ENCODE peak calls at places on chromosomes 7 and 10, in five cellular contexts. X, Q, B, J and O are unnamed samples.

GRCh38 chr7:16923019-16923418 is 41.2 kb upstream of the AGR3 start:
- DNase-seq in B (no peak), Q (no peak), X (no peak), J (no peak), O (no peak)

GRCh38 chr10:98467506-98468318 is 21.0 kb upstream of the HPS1 start:
- DNase-seq in B (peak; percentile 69), Q (peak; percentile 77), J (peak; percentile 86), X (peak; percentile 43), O (peak; percentile 48)

GRCh38 chr7:149874644-149875028 is 867 bp downstream of the ATP6V0E2 start:
- DNase-seq in X (no peak), J (no peak), Q (no peak), B (no peak), O (no peak)

GRCh38 chr10:132428486-132428885 is 31.5 kb downstream of the PWWP2B start:
- DNase-seq in J (no peak), Q (no peak), X (no peak), B (no peak), O (no peak)

GRCh38 chr10:74738052-74738451 is 88.3 kb upstream of the KAT6B start:
- DNase-seq in X (no peak), B (no peak), Q (no peak), J (peak; percentile 6), O (no peak)

GRCh38 chr10:29649561-29650551 is 15.1 kb upstream of the SVIL start:
- DNase-seq in B (no peak), Q (no peak), X (no peak), J (peak; percentile 72), O (no peak)

GRCh38 chr10:12547301-12547771 is 198.0 kb downstream of the CAMK1D start:
- DNase-seq in J (no peak), Q (no peak), X (no peak), B (no peak), O (no peak)

GRCh38 chr10:60417898-60418297 is 28.2 kb upstream of the ANK3 start:
- DNase-seq in B (no peak), J (no peak), Q (no peak), X (no peak), O (no peak)

GRCh38 chr10:6300106-6300783 is 97.5 kb downstream of the PFKFB3 start:
- DNase-seq in J (peak; percentile 16), X (no peak), B (peak; percentile 67), Q (no peak), O (no peak)

GRCh38 chr10:111023060-111023459 is 53.8 kb upstream of the ADRA2A start:
- DNase-seq in B (no peak), Q (no peak), X (no peak), J (no peak), O (no peak)

GRCh38 chr7:122492007-122492406 is 187.5 kb upstream of the FEZF1 start:
- DNase-seq in J (no peak), B (no peak), X (no peak), Q (no peak), O (no peak)

GRCh38 chr10:124703778-124704427 is 40.3 kb downstream of the FAM53B start:
- DNase-seq in B (no peak), J (peak; percentile 66), Q (no peak), X (no peak), O (no peak)

GRCh38 chr7:75943864-75944263 is 28.9 kb downstream of the POR start:
- DNase-seq in Q (no peak), X (no peak), B (no peak), J (no peak), O (no peak)

GRCh38 chr7:21099432-21099831 is 312.7 kb upstream of the SP8 start:
- DNase-seq in X (no peak), Q (no peak), B (no peak), J (no peak), O (no peak)

GRCh38 chr7:77563275-77563674 is 26.2 kb downstream of the PTPN12 start:
- DNase-seq in X (no peak), J (no peak), B (no peak), Q (no peak), O (no peak)

GRCh38 chr7:135740868-135741267 is 7.7 kb downstream of the FAM180A start:
- DNase-seq in B (no peak), J (no peak), Q (no peak), X (no peak), O (no peak)

GRCh38 chr7:49852619-49853462 is 79.4 kb downstream of the VWC2 start:
- DNase-seq in X (peak; percentile 71), B (no peak), Q (no peak), J (peak; percentile 38), O (no peak)

GRCh38 chr10:5684971-5685763 is 529 bp downstream of the TASOR2 start:
- DNase-seq in Q (peak; percentile 75), X (peak; percentile 65), B (peak; percentile 71), J (peak; percentile 80), O (peak; percentile 73)

GRCh38 chr10:44358080-44358771 is 26.7 kb downstream of the CXCL12 start:
- DNase-seq in B (no peak), X (no peak), J (no peak), Q (no peak), O (no peak)

GRCh38 chr7:135831451-135832220 is 83.0 kb upstream of the FAM180A start:
- DNase-seq in Q (no peak), X (no peak), J (no peak), B (no peak), O (no peak)

GRCh38 chr7:38374507-38374906 is 101.1 kb upstream of the TARP start:
- DNase-seq in J (peak; percentile 42), B (peak; percentile 58), X (peak; percentile 64), Q (no peak), O (peak; percentile 41)

GRCh38 chr7:22278660-22279059 is 78.3 kb downstream of the RAPGEF5 start:
- DNase-seq in B (no peak), X (no peak), Q (no peak), J (no peak), O (no peak)

GRCh38 chr7:151629873-151630272 is 110.2 kb upstream of the RHEB start:
- DNase-seq in Q (no peak), B (no peak), X (no peak), J (no peak), O (no peak)

GRCh38 chr7:151623766-151624165 is 104.1 kb upstream of the RHEB start:
- DNase-seq in Q (no peak), B (no peak), X (no peak), J (no peak), O (no peak)

GRCh38 chr7:151628846-151629604 is 109.3 kb upstream of the RHEB start:
- DNase-seq in X (no peak), B (no peak), J (no peak), Q (no peak), O (no peak)

GRCh38 chr7:151624246-151624928 is 104.7 kb upstream of the RHEB start:
- DNase-seq in B (no peak), J (no peak), X (no peak), Q (no peak), O (peak; percentile 29)

GRCh38 chr7:151626422-151627115 is 106.9 kb upstream of the RHEB start:
- DNase-seq in J (peak; percentile 29), B (peak; percentile 51), X (peak; percentile 39), Q (no peak), O (no peak)
- TF ChIP-seq CTCF in J (peak; percentile 47), B (peak; percentile 22), X (peak; percentile 14), Q (peak; percentile 37), O (no peak)

DNA sequence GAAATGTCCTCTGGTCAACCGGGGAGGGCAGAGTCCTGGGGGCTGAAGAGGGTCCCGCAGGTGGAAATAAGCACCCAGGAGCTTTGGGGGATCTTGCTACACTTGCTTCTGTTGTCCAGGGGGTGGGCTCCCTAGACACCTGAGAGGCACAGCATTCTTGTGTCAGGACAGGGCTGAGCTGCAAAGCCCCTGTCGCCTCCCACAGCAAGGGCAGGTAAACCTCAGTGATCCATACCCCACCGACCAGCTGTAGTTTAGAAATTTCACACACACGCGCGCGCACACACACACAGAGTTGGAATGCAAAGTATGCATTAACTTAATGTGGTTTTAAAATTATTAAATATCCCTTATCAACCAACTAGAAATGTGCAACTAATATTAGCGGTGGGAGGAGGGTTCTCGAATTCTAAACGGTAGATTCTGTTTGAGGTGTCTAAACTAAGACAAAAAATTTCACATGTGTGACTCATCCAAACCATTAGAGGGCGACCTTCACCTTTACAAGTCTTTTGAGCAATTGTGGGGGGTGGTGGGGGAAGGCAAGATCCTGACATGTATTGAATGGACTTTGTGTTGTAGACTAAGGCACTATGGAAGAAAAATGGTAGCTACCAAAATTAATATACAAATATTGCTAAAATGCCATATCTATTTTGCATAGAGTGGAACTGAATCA is 34.3 kb upstream of the PTF1A start:
- DNase-seq in X (no peak), B (no peak), Q (no peak), J (peak; percentile 48), O (no peak)
- TF ChIP-seq CTCF in X (no peak), B (no peak), Q (no peak), J (no peak), O (no peak)

DNA sequence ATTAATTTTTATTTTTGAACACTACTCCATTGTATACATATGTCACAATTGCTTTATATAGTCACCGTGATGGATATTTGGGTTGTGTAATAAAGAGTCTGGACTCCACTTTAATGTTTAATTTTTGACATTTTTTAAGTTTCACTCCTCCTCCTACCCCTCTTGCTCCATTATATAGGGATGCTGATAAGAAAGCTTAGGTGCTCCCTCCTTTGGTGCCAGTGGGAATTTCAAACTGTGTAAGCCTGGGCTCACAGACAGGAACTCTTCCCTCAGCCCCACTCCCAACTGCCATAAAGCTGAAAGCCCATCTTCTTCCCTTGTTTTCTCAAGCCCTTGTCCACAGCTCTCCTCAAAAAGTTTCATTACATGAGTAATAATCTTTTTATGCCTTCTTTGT is 47.6 kb downstream of the TWIST1 start:
- DNase-seq in J (peak; percentile 18), B (no peak), Q (no peak), X (no peak), O (no peak)
- TF ChIP-seq CTCF in J (no peak), B (no peak), Q (no peak), X (no peak), O (no peak)

GRCh38 chr7:47947355-47947749 is 914 bp downstream of the PKD1L1 start:
- DNase-seq in Q (no peak), X (no peak), J (no peak), B (no peak), O (no peak)

GRCh38 chr7:47946581-47947354 is 1.5 kb downstream of the PKD1L1 start:
- DNase-seq in B (no peak), Q (no peak), J (no peak), X (no peak), O (no peak)

GRCh38 chr7:47944536-47945260 is 3.6 kb downstream of the PKD1L1 start:
- DNase-seq in Q (no peak), J (no peak), X (no peak), B (no peak), O (no peak)

GRCh38 chr7:47943676-47944474 is 4.4 kb downstream of the PKD1L1 start:
- DNase-seq in B (no peak), Q (no peak), J (no peak), X (no peak), O (no peak)

DNA sequence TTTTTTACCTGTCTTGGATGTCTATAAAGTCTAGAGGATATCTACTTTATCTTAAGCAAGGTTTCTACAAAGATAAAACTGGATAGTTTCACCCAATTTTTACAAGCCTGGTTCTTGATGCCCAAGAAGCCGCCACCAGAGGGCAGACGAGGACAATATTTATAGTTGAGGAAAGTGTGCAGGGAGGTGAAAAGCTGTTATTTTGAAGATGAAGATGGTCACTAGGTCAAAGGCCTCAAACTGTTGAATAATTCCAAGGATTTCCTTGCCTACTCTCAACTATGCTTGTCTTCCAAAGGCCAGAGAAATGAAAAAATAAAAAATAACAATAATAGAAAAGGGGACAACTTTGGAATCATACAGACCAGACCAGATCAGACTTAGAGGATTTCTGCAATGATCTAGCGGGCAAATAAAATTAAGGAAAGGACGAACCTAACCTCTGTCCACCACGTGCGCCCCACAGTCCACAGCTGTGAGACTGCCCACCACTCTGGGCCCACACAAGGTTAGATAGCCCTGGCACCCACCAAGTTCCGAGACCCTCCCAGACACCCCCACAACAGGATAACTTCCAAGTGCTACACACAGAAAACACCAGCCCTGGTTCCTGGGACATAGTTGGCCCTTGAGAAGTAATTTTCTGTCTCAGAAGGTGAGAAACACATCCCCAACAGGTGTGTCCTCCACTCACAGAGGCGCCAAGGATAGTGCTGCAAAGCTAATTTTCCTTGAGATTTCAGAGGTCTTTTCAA is 2.8 kb downstream of the PKD1L1 start:
- DNase-seq in B (peak; percentile 62), Q (peak; percentile 83), X (peak; percentile 76), J (peak; percentile 77), O (peak; percentile 65)
- TF ChIP-seq CTCF in B (peak; percentile 82), Q (peak; percentile 81), X (peak; percentile 80), J (peak; percentile 70), O (peak; percentile 89)